ENCODE peak calls at places on chromosomes 1 and 21, in five cellular contexts. One of them, this sample, is unnamed.

GRCh38 chr21:45381865-45382697 is 22.9 kb upstream of the COL18A1 start:
- DNase-seq in Panc1: no peak
- DNase-seq in left ventricle myocardium inferior: peak; percentile 12
- DNase-seq in PC-3: no peak
- DNase-seq in adrenal gland: no peak
- DNase-seq in this sample: peak; percentile 41

GRCh38 chr1:40980453-40981121 is 1.1 kb downstream of the CTPS1 start:
- DNase-seq in Panc1: no peak
- DNase-seq in left ventricle myocardium inferior: peak; percentile 25
- DNase-seq in PC-3: peak; percentile 63
- DNase-seq in adrenal gland: no peak
- DNase-seq in this sample: peak; percentile 29

GRCh38 chr1:186308264-186309060 is 66.6 kb downstream of the TPR start:
- DNase-seq in Panc1: no peak
- DNase-seq in left ventricle myocardium inferior: no peak
- DNase-seq in PC-3: no peak
- DNase-seq in adrenal gland: no peak
- DNase-seq in this sample: no peak

GRCh38 chr1:94552071-94552586 is 10.6 kb upstream of the F3 start:
- DNase-seq in Panc1: no peak
- DNase-seq in left ventricle myocardium inferior: peak; percentile 43
- DNase-seq in PC-3: peak; percentile 54
- DNase-seq in adrenal gland: peak; percentile 18
- DNase-seq in this sample: no peak

GRCh38 chr1:16231331-16232315 is 5.4 kb downstream of the CPLANE2 start:
- DNase-seq in Panc1: no peak
- DNase-seq in left ventricle myocardium inferior: no peak
- DNase-seq in PC-3: no peak
- DNase-seq in adrenal gland: no peak
- DNase-seq in this sample: no peak

GRCh38 chr1:185154912-185155513 is 1.7 kb downstream of the TRMT1L start:
- DNase-seq in Panc1: no peak
- DNase-seq in left ventricle myocardium inferior: no peak
- DNase-seq in PC-3: peak; percentile 62
- DNase-seq in adrenal gland: no peak
- DNase-seq in this sample: no peak

GRCh38 chr1:39333296-39333695 is 128.8 kb downstream of the MACF1 start:
- DNase-seq in Panc1: no peak
- DNase-seq in left ventricle myocardium inferior: no peak
- DNase-seq in PC-3: no peak
- DNase-seq in adrenal gland: peak; percentile 60
- DNase-seq in this sample: no peak

GRCh38 chr1:94543003-94543402 is 1.4 kb upstream of the F3 start:
- DNase-seq in Panc1: no peak
- DNase-seq in left ventricle myocardium inferior: no peak
- DNase-seq in PC-3: peak; percentile 75
- DNase-seq in adrenal gland: no peak
- DNase-seq in this sample: no peak

GRCh38 chr1:13662498-13662897 is 37.5 kb upstream of the PRDM2 start:
- DNase-seq in Panc1: no peak
- DNase-seq in left ventricle myocardium inferior: no peak
- DNase-seq in PC-3: peak; percentile 54
- DNase-seq in adrenal gland: peak; percentile 12
- DNase-seq in this sample: no peak

GRCh38 chr1:19049798-19050197 is 93.3 kb upstream of the IFFO2 start:
- DNase-seq in Panc1: no peak
- DNase-seq in left ventricle myocardium inferior: no peak
- DNase-seq in PC-3: no peak
- DNase-seq in adrenal gland: no peak
- DNase-seq in this sample: peak; percentile 1

GRCh38 chr1:153963850-153964331 is 554 bp upstream of the SLC39A1 start:
- DNase-seq in Panc1: no peak
- DNase-seq in left ventricle myocardium inferior: peak; percentile 42
- DNase-seq in PC-3: peak; percentile 90
- DNase-seq in adrenal gland: no peak
- DNase-seq in this sample: peak; percentile 79

GRCh38 chr21:46069166-46069565 is 28.7 kb upstream of the COL6A2 start:
- DNase-seq in Panc1: no peak
- DNase-seq in left ventricle myocardium inferior: no peak
- DNase-seq in PC-3: no peak
- DNase-seq in adrenal gland: no peak
- DNase-seq in this sample: no peak

GRCh38 chr1:104780470-104781078 is 1030.9 kb downstream of the AMY1C start:
- DNase-seq in Panc1: peak; percentile 12
- DNase-seq in left ventricle myocardium inferior: no peak
- DNase-seq in PC-3: peak; percentile 64
- DNase-seq in adrenal gland: peak; percentile 5
- DNase-seq in this sample: no peak

GRCh38 chr1:45979074-45979777 is 153.2 kb downstream of the PIK3R3 start:
- DNase-seq in Panc1: peak; percentile 64
- DNase-seq in left ventricle myocardium inferior: no peak
- DNase-seq in PC-3: peak; percentile 50
- DNase-seq in adrenal gland: no peak
- DNase-seq in this sample: no peak

GRCh38 chr1:38489844-38490270 is 369.7 kb downstream of the RRAGC start:
- DNase-seq in Panc1: no peak
- DNase-seq in left ventricle myocardium inferior: no peak
- DNase-seq in PC-3: peak; percentile 44
- DNase-seq in adrenal gland: peak; percentile 23
- DNase-seq in this sample: no peak

GRCh38 chr1:219669042-219669441 is 56.1 kb upstream of the ZC3H11B start:
- DNase-seq in Panc1: no peak
- DNase-seq in left ventricle myocardium inferior: no peak
- DNase-seq in PC-3: peak; percentile 56
- DNase-seq in adrenal gland: peak; percentile 7
- DNase-seq in this sample: no peak

GRCh38 chr1:54585181-54586066 is 37.4 kb downstream of the ACOT11 start:
- DNase-seq in Panc1: no peak
- DNase-seq in left ventricle myocardium inferior: peak; percentile 73
- DNase-seq in PC-3: no peak
- DNase-seq in adrenal gland: no peak
- DNase-seq in this sample: no peak

GRCh38 chr1:222535455-222535854 is 12.4 kb downstream of the HHIPL2 start:
- DNase-seq in Panc1: no peak
- DNase-seq in left ventricle myocardium inferior: no peak
- DNase-seq in PC-3: no peak
- DNase-seq in adrenal gland: no peak
- DNase-seq in this sample: no peak

GRCh38 chr1:67851800-67852199 is 18.5 kb upstream of the GNG12 start:
- DNase-seq in Panc1: no peak
- DNase-seq in left ventricle myocardium inferior: no peak
- DNase-seq in PC-3: no peak
- DNase-seq in adrenal gland: no peak
- DNase-seq in this sample: no peak

GRCh38 chr1:1780598-1781525 is 2.6 kb upstream of the NADK start:
- DNase-seq in Panc1: no peak
- DNase-seq in left ventricle myocardium inferior: no peak
- DNase-seq in PC-3: no peak
- DNase-seq in adrenal gland: no peak
- DNase-seq in this sample: peak; percentile 59

GRCh38 chr1:1779691-1780597 is 1.7 kb upstream of the NADK start:
- DNase-seq in Panc1: no peak
- DNase-seq in left ventricle myocardium inferior: peak; percentile 55
- DNase-seq in PC-3: no peak
- DNase-seq in adrenal gland: peak; percentile 74
- DNase-seq in this sample: peak; percentile 77

GRCh38 chr1:1777950-1778826 is at the start of gene NADK:
- DNase-seq in Panc1: no peak
- DNase-seq in left ventricle myocardium inferior: peak; percentile 60
- DNase-seq in PC-3: peak; percentile 90
- DNase-seq in adrenal gland: peak; percentile 72
- DNase-seq in this sample: peak; percentile 64

GRCh38 chr1:1777510-1777909 is 760 bp downstream of the NADK start:
- DNase-seq in Panc1: no peak
- DNase-seq in left ventricle myocardium inferior: peak; percentile 54
- DNase-seq in PC-3: peak; percentile 55
- DNase-seq in adrenal gland: peak; percentile 88
- DNase-seq in this sample: peak; percentile 54

GRCh38 chr1:1778827-1779675 is 781 bp upstream of the NADK start:
- DNase-seq in Panc1: no peak
- DNase-seq in left ventricle myocardium inferior: peak; percentile 80
- DNase-seq in PC-3: peak; percentile 90
- DNase-seq in adrenal gland: peak; percentile 86
- DNase-seq in this sample: peak; percentile 95
- TF ChIP-seq CTCF in Panc1: no peak
- TF ChIP-seq CTCF in left ventricle myocardium inferior: peak; percentile 15
- TF ChIP-seq CTCF in PC-3: peak; percentile 58
- TF ChIP-seq CTCF in adrenal gland: peak; percentile 35
- TF ChIP-seq CTCF in this sample: peak; percentile 31

GRCh38 chr21:39159342-39160063 is 23.7 kb downstream of the PSMG1 start:
- DNase-seq in Panc1: no peak
- DNase-seq in left ventricle myocardium inferior: no peak
- DNase-seq in PC-3: no peak
- DNase-seq in adrenal gland: no peak
- DNase-seq in this sample: no peak
- H3K4me1 ChIP-seq in Panc1: no peaks in the 10 kb centered on the region
- H3K4me1 ChIP-seq in left ventricle myocardium inferior: no peaks in the 10 kb centered on the region
- H3K4me1 ChIP-seq in PC-3: no peaks in the 10 kb centered on the region
- H3K4me1 ChIP-seq in adrenal gland: no peaks in the 10 kb centered on the region
- H3K4me1 ChIP-seq in this sample: peaks cover 3% of the 10 kb centered on the region

DNA sequence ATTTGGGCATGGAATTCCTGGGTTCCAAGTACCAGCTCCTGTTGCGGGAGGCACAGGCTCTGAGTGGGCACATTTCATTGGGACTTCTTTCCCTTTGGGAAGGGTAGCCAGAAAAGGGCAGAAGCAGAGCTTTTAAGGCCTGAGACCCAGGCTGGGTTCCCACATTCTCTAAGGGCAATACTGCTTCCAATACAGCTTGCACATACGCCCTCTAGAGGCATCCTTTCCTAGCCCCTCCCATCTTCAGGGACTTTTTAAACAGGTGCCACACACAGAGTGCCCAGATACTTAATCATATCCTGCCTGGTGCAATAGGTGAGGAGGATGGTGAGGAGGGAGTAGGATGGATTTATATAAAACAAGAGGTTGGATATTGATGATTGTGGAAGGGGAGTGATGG is 5.7 kb downstream of the GPR88 start:
- DNase-seq in Panc1: peak; percentile 4
- DNase-seq in left ventricle myocardium inferior: no peak
- DNase-seq in PC-3: peak; percentile 79
- DNase-seq in adrenal gland: no peak
- DNase-seq in this sample: no peak
- TF ChIP-seq CTCF in Panc1: peak; percentile 50
- TF ChIP-seq CTCF in left ventricle myocardium inferior: no peak
- TF ChIP-seq CTCF in PC-3: peak; percentile 74
- TF ChIP-seq CTCF in adrenal gland: peak; percentile 8
- TF ChIP-seq CTCF in this sample: no peak

DNA sequence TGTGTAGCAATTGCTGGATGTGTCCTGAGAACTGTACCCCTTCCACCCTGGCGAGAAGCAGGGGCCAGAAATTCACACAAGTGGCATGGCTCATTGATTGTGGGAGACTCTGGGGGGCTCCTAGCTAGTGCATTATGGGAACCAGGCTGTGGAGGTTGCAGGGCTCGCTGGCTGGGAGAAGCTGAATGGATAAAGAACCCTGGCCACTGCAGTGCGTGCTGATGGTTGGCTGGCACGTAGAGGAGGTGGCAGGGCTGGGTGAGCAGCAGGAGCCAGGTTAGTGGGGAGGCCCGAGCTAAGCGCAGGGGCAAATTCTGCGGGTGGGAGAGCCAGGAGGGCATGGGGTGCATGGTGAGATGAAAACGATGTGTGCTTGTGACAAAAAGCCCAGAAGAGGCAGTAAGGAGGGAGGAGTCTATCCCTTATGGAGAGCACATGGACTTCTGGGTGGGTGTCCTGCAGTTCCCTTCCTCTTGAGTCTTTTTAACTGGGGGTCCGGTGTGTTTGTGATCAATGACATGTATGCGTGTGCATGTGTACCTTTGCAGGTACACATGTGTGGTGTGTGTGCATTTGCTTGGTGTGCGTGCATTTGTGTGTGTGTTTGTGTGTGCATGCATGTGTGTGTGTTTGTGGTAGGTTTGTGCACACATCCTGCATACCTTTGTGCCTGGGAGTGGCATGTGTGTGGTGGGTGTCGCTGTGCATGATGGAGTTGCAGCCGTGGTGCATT is 3.6 kb downstream of the GUK1 start:
- DNase-seq in Panc1: no peak
- DNase-seq in left ventricle myocardium inferior: no peak
- DNase-seq in PC-3: no peak
- DNase-seq in adrenal gland: no peak
- DNase-seq in this sample: no peak
- H3K4me1 ChIP-seq in Panc1: peaks cover 19% of the 10 kb centered on the region
- H3K4me1 ChIP-seq in left ventricle myocardium inferior: peaks cover 83% of the 10 kb centered on the region
- H3K4me1 ChIP-seq in PC-3: peaks cover 23% of the 10 kb centered on the region
- H3K4me1 ChIP-seq in adrenal gland: peaks cover 15% of the 10 kb centered on the region
- H3K4me1 ChIP-seq in this sample: peaks cover 28% of the 10 kb centered on the region

GRCh38 chr1:238681021-238681420 is 705.3 kb upstream of the CHRM3 start:
- DNase-seq in Panc1: no peak
- DNase-seq in left ventricle myocardium inferior: no peak
- DNase-seq in PC-3: peak; percentile 34
- DNase-seq in adrenal gland: no peak
- DNase-seq in this sample: no peak
- TF ChIP-seq CTCF in Panc1: no peak
- TF ChIP-seq CTCF in left ventricle myocardium inferior: no peak
- TF ChIP-seq CTCF in PC-3: no peak
- TF ChIP-seq CTCF in adrenal gland: no peak
- TF ChIP-seq CTCF in this sample: no peak

GRCh38 chr1:209655412-209655811 is 3.2 kb upstream of the LAMB3 start:
- DNase-seq in Panc1: no peak
- DNase-seq in left ventricle myocardium inferior: no peak
- DNase-seq in PC-3: peak; percentile 77
- DNase-seq in adrenal gland: no peak
- DNase-seq in this sample: no peak

GRCh38 chr1:209655832-209656231 is 3.6 kb upstream of the LAMB3 start:
- DNase-seq in Panc1: no peak
- DNase-seq in left ventricle myocardium inferior: no peak
- DNase-seq in PC-3: peak; percentile 99
- DNase-seq in adrenal gland: no peak
- DNase-seq in this sample: peak; percentile 24

GRCh38 chr1:209657918-209658317 is 5.7 kb upstream of the LAMB3 start:
- DNase-seq in Panc1: no peak
- DNase-seq in left ventricle myocardium inferior: no peak
- DNase-seq in PC-3: no peak
- DNase-seq in adrenal gland: no peak
- DNase-seq in this sample: no peak

GRCh38 chr1:209659909-209660308 is 7.7 kb upstream of the LAMB3 start:
- DNase-seq in Panc1: no peak
- DNase-seq in left ventricle myocardium inferior: no peak
- DNase-seq in PC-3: peak; percentile 58
- DNase-seq in adrenal gland: no peak
- DNase-seq in this sample: no peak

GRCh38 chr1:209657140-209657879 is 5.1 kb upstream of the LAMB3 start:
- DNase-seq in Panc1: no peak
- DNase-seq in left ventricle myocardium inferior: no peak
- DNase-seq in PC-3: peak; percentile 99
- DNase-seq in adrenal gland: no peak
- DNase-seq in this sample: no peak
- H3K4me1 ChIP-seq in Panc1: peaks cover 5% of the 10 kb centered on the region
- H3K4me1 ChIP-seq in left ventricle myocardium inferior: peaks cover 25% of the 10 kb centered on the region
- H3K4me1 ChIP-seq in PC-3: peaks cover 79% of the 10 kb centered on the region
- H3K4me1 ChIP-seq in adrenal gland: peaks cover 10% of the 10 kb centered on the region
- H3K4me1 ChIP-seq in this sample: peaks cover 25% of the 10 kb centered on the region

This sample was measured in mucosa of descending colon.